ENCODE peak calls at places on chromosomes 13 and 19, in six cellular contexts. One of them, this sample, is unnamed.

GRCh38 chr19:2048959-2049740 is 1.9 kb downstream of the MKNK2 start:
- DNase-seq in hepatocyte: peak
- DNase-seq in T1000: no peak
- DNase-seq in HEK293T: no peak
- DNase-seq in breast epithelium: peak
- DNase-seq in SW 1271: no peak
- DNase-seq in this sample: no peak

GRCh38 chr13:103164239-103164638 is 98.0 kb upstream of the SLC10A2 start:
- DNase-seq in hepatocyte: no peak
- DNase-seq in T1000: no peak
- DNase-seq in HEK293T: no peak
- DNase-seq in breast epithelium: no peak
- DNase-seq in SW 1271: no peak
- DNase-seq in this sample: no peak

GRCh38 chr19:2983351-2984195 is 6.2 kb downstream of the TLE6 start:
- DNase-seq in hepatocyte: peak
- DNase-seq in T1000: no peak
- DNase-seq in HEK293T: peak
- DNase-seq in breast epithelium: peak
- DNase-seq in SW 1271: no peak
- DNase-seq in this sample: peak

GRCh38 chr13:45925151-45925550 is 73.6 kb upstream of the SIAH3 start:
- DNase-seq in hepatocyte: no peak
- DNase-seq in T1000: no peak
- DNase-seq in HEK293T: no peak
- DNase-seq in breast epithelium: no peak
- DNase-seq in SW 1271: no peak
- DNase-seq in this sample: peak

GRCh38 chr19:14496849-14497346 is 971 bp upstream of the GIPC1 start:
- DNase-seq in hepatocyte: no peak
- DNase-seq in T1000: no peak
- DNase-seq in HEK293T: no peak
- DNase-seq in breast epithelium: no peak
- DNase-seq in SW 1271: no peak
- DNase-seq in this sample: no peak

GRCh38 chr13:43663474-43664090 is 123.2 kb downstream of the ENOX1 start:
- DNase-seq in hepatocyte: no peak
- DNase-seq in T1000: no peak
- DNase-seq in HEK293T: no peak
- DNase-seq in breast epithelium: no peak
- DNase-seq in SW 1271: no peak
- DNase-seq in this sample: no peak

GRCh38 chr13:76630629-76631028 is 255.6 kb downstream of the KCTD12 start:
- DNase-seq in hepatocyte: no peak
- DNase-seq in T1000: no peak
- DNase-seq in HEK293T: no peak
- DNase-seq in breast epithelium: no peak
- DNase-seq in SW 1271: no peak
- DNase-seq in this sample: no peak

GRCh38 chr19:9808855-9809646 is 9.8 kb downstream of the FBXL12 start:
- DNase-seq in hepatocyte: no peak
- DNase-seq in T1000: no peak
- DNase-seq in HEK293T: no peak
- DNase-seq in breast epithelium: no peak
- DNase-seq in SW 1271: no peak
- DNase-seq in this sample: no peak

GRCh38 chr13:47628666-47629065 is 372.4 kb downstream of the SUCLA2 start:
- DNase-seq in hepatocyte: no peak
- DNase-seq in T1000: peak
- DNase-seq in HEK293T: no peak
- DNase-seq in breast epithelium: no peak
- DNase-seq in SW 1271: no peak
- DNase-seq in this sample: no peak

GRCh38 chr13:104773775-104774174 is 1707.6 kb upstream of the SLC10A2 start:
- DNase-seq in hepatocyte: peak
- DNase-seq in T1000: no peak
- DNase-seq in HEK293T: peak
- DNase-seq in breast epithelium: no peak
- DNase-seq in SW 1271: no peak
- DNase-seq in this sample: peak

GRCh38 chr13:98471895-98472294 is 105.0 kb downstream of the STK24 start:
- DNase-seq in hepatocyte: no peak
- DNase-seq in T1000: no peak
- DNase-seq in HEK293T: no peak
- DNase-seq in breast epithelium: no peak
- DNase-seq in SW 1271: no peak
- DNase-seq in this sample: no peak

GRCh38 chr13:45820106-45820838 is 31.3 kb downstream of the SIAH3 start:
- DNase-seq in hepatocyte: no peak
- DNase-seq in T1000: no peak
- DNase-seq in HEK293T: no peak
- DNase-seq in breast epithelium: no peak
- DNase-seq in SW 1271: no peak
- DNase-seq in this sample: no peak

GRCh38 chr13:19681517-19681916 is 48.1 kb downstream of the MPHOSPH8 start:
- DNase-seq in hepatocyte: no peak
- DNase-seq in T1000: no peak
- DNase-seq in HEK293T: no peak
- DNase-seq in breast epithelium: no peak
- DNase-seq in SW 1271: no peak
- DNase-seq in this sample: peak

GRCh38 chr13:35978607-35979316 is 152.4 kb downstream of the DCLK1 start:
- DNase-seq in hepatocyte: peak
- DNase-seq in T1000: peak
- DNase-seq in HEK293T: peak
- DNase-seq in breast epithelium: no peak
- DNase-seq in SW 1271: peak
- DNase-seq in this sample: peak

GRCh38 chr19:29917911-29918310 is 24.1 kb upstream of the URI1 start:
- DNase-seq in hepatocyte: no peak
- DNase-seq in T1000: no peak
- DNase-seq in HEK293T: no peak
- DNase-seq in breast epithelium: no peak
- DNase-seq in SW 1271: no peak
- DNase-seq in this sample: no peak

GRCh38 chr13:113646921-113647340 is 11.1 kb downstream of the ATP4B start:
- DNase-seq in hepatocyte: no peak
- DNase-seq in T1000: no peak
- DNase-seq in HEK293T: no peak
- DNase-seq in breast epithelium: no peak
- DNase-seq in SW 1271: no peak
- DNase-seq in this sample: no peak

GRCh38 chr19:13260883-13261653 is 110.9 kb downstream of the IER2 start:
- DNase-seq in hepatocyte: peak
- DNase-seq in T1000: peak
- DNase-seq in HEK293T: no peak
- DNase-seq in breast epithelium: peak
- DNase-seq in SW 1271: peak
- DNase-seq in this sample: no peak

GRCh38 chr13:102628559-102628958 is 31.8 kb downstream of the TPP2 start:
- DNase-seq in hepatocyte: no peak
- DNase-seq in T1000: no peak
- DNase-seq in HEK293T: no peak
- DNase-seq in breast epithelium: no peak
- DNase-seq in SW 1271: no peak
- DNase-seq in this sample: no peak

GRCh38 chr13:111245781-111246384 is 74.6 kb upstream of the TEX29 start:
- DNase-seq in hepatocyte: no peak
- DNase-seq in T1000: no peak
- DNase-seq in HEK293T: no peak
- DNase-seq in breast epithelium: no peak
- DNase-seq in SW 1271: no peak
- DNase-seq in this sample: no peak

GRCh38 chr13:106349080-106349841 is 186.2 kb downstream of the EFNB2 start:
- DNase-seq in hepatocyte: peak
- DNase-seq in T1000: no peak
- DNase-seq in HEK293T: peak
- DNase-seq in breast epithelium: no peak
- DNase-seq in SW 1271: no peak
- DNase-seq in this sample: no peak

GRCh38 chr19:19628499-19629134 is 597 bp upstream of the LPAR2 start:
- DNase-seq in hepatocyte: peak
- DNase-seq in T1000: no peak
- DNase-seq in HEK293T: no peak
- DNase-seq in breast epithelium: peak
- DNase-seq in SW 1271: no peak
- DNase-seq in this sample: peak

GRCh38 chr13:56009418-56009817 is 1131.3 kb upstream of the PRR20A start:
- DNase-seq in hepatocyte: no peak
- DNase-seq in T1000: no peak
- DNase-seq in HEK293T: no peak
- DNase-seq in breast epithelium: no peak
- DNase-seq in SW 1271: no peak
- DNase-seq in this sample: no peak

GRCh38 chr13:91647361-91647970 is 249.0 kb downstream of the GPC5 start:
- DNase-seq in hepatocyte: peak
- DNase-seq in T1000: no peak
- DNase-seq in HEK293T: peak
- DNase-seq in breast epithelium: no peak
- DNase-seq in SW 1271: peak
- DNase-seq in this sample: peak

GRCh38 chr13:31742102-31742695 is 2.9 kb downstream of the RXFP2 start:
- DNase-seq in hepatocyte: peak
- DNase-seq in T1000: no peak
- DNase-seq in HEK293T: peak
- DNase-seq in breast epithelium: peak
- DNase-seq in SW 1271: no peak
- DNase-seq in this sample: peak

GRCh38 chr13:78028960-78029359 is 110.3 kb upstream of the EDNRB start:
- DNase-seq in hepatocyte: no peak
- DNase-seq in T1000: no peak
- DNase-seq in HEK293T: no peak
- DNase-seq in breast epithelium: no peak
- DNase-seq in SW 1271: no peak
- DNase-seq in this sample: no peak

GRCh38 chr13:110347535-110348308 is 40.6 kb downstream of the COL4A2 start:
- DNase-seq in hepatocyte: no peak
- DNase-seq in T1000: peak
- DNase-seq in HEK293T: no peak
- DNase-seq in breast epithelium: peak
- DNase-seq in SW 1271: peak
- DNase-seq in this sample: peak

GRCh38 chr13:33278923-33279322 is 6.6 kb downstream of the STARD13 start:
- DNase-seq in hepatocyte: no peak
- DNase-seq in T1000: no peak
- DNase-seq in HEK293T: no peak
- DNase-seq in breast epithelium: no peak
- DNase-seq in SW 1271: no peak
- DNase-seq in this sample: no peak

GRCh38 chr19:3852614-3853254 is 16.1 kb downstream of the ZFR2 start:
- DNase-seq in hepatocyte: no peak
- DNase-seq in T1000: peak
- DNase-seq in HEK293T: peak
- DNase-seq in breast epithelium: no peak
- DNase-seq in SW 1271: peak
- DNase-seq in this sample: peak

GRCh38 chr13:114079601-114080536 is 52.6 kb downstream of the RASA3 start:
- DNase-seq in hepatocyte: no peak
- DNase-seq in T1000: no peak
- DNase-seq in HEK293T: no peak
- DNase-seq in breast epithelium: no peak
- DNase-seq in SW 1271: no peak
- DNase-seq in this sample: no peak

GRCh38 chr13:39855236-39855635 is 199.8 kb downstream of the COG6 start:
- DNase-seq in hepatocyte: no peak
- DNase-seq in T1000: no peak
- DNase-seq in HEK293T: no peak
- DNase-seq in breast epithelium: no peak
- DNase-seq in SW 1271: no peak
- DNase-seq in this sample: no peak

GRCh38 chr19:2363419-2363818 is 3.4 kb downstream of the TMPRSS9 start:
- DNase-seq in hepatocyte: no peak
- DNase-seq in T1000: no peak
- DNase-seq in HEK293T: no peak
- DNase-seq in breast epithelium: no peak
- DNase-seq in SW 1271: no peak
- DNase-seq in this sample: no peak

GRCh38 chr13:28394422-28394821 is 100.5 kb downstream of the FLT1 start:
- DNase-seq in hepatocyte: no peak
- DNase-seq in T1000: no peak
- DNase-seq in HEK293T: no peak
- DNase-seq in breast epithelium: no peak
- DNase-seq in SW 1271: no peak
- DNase-seq in this sample: no peak

GRCh38 chr13:104477256-104477655 is 1411.0 kb upstream of the SLC10A2 start:
- DNase-seq in hepatocyte: no peak
- DNase-seq in T1000: no peak
- DNase-seq in HEK293T: no peak
- DNase-seq in breast epithelium: no peak
- DNase-seq in SW 1271: no peak
- DNase-seq in this sample: no peak

GRCh38 chr19:19595171-19595701 is 23.3 kb downstream of the PBX4 start:
- DNase-seq in hepatocyte: no peak
- DNase-seq in T1000: no peak
- DNase-seq in HEK293T: no peak
- DNase-seq in breast epithelium: peak
- DNase-seq in SW 1271: no peak
- DNase-seq in this sample: no peak

GRCh38 chr19:49339364-49340068 is 4.3 kb downstream of the CD37 start:
- DNase-seq in hepatocyte: peak
- DNase-seq in T1000: peak
- DNase-seq in HEK293T: no peak
- DNase-seq in breast epithelium: peak
- DNase-seq in SW 1271: no peak
- DNase-seq in this sample: peak

GRCh38 chr19:16676101-16676798 is 15.3 kb downstream of the TMEM38A start:
- DNase-seq in hepatocyte: no peak
- DNase-seq in T1000: no peak
- DNase-seq in HEK293T: no peak
- DNase-seq in breast epithelium: no peak
- DNase-seq in SW 1271: no peak
- DNase-seq in this sample: no peak

GRCh38 chr13:92535222-92536006 is 691.2 kb upstream of the GPC6 start:
- DNase-seq in hepatocyte: no peak
- DNase-seq in T1000: no peak
- DNase-seq in HEK293T: no peak
- DNase-seq in breast epithelium: no peak
- DNase-seq in SW 1271: no peak
- DNase-seq in this sample: no peak